ENCODE peak calls at places on chromosomes 7 and 10, in five cellular contexts. V is GM23248, T is sigmoid colon, Z is astrocyte of the spinal cord, S is esophagus muscularis mucosa. W is an unnamed sample.

GRCh38 chr7:18356195-18356645 is 139.3 kb upstream of the HDAC9 start:
- DNase-seq in V (peak), T (no peak), Z (peak), S (no peak), W (no peak)

GRCh38 chr7:122219253-122219865 is 75.3 kb upstream of the AASS start:
- DNase-seq in V (peak), T (no peak), Z (peak), S (no peak), W (no peak)

GRCh38 chr10:88032566-88032965 is 169.1 kb downstream of the PTEN start:
- DNase-seq in V (peak), T (no peak), Z (peak), S (no peak), W (no peak)

GRCh38 chr7:133077394-133077793 is 4.5 kb downstream of the CHCHD3 start:
- DNase-seq in V (no peak), T (no peak), Z (no peak), S (no peak), W (no peak)

GRCh38 chr7:46071601-46072000 is 150.5 kb upstream of the IGFBP3 start:
- DNase-seq in V (peak), T (no peak), Z (peak), S (no peak), W (no peak)

GRCh38 chr7:157602156-157602555 is 265.4 kb downstream of the DNAJB6 start:
- DNase-seq in V (no peak), T (peak), Z (no peak), S (no peak), W (no peak)

GRCh38 chr7:68684246-68684850 is 913.9 kb upstream of the AUTS2 start:
- DNase-seq in V (no peak), T (no peak), Z (peak), S (no peak), W (peak)

GRCh38 chr7:105353752-105354328 is 34.9 kb downstream of the SRPK2 start:
- DNase-seq in V (peak), T (peak), Z (peak), S (no peak), W (no peak)

GRCh38 chr7:92836489-92837213 is at the start of gene CDK6:
- DNase-seq in V (peak), T (peak), Z (peak), S (no peak), W (no peak)

GRCh38 chr10:70032667-70033066 is 20.0 kb upstream of the MACROH2A2 start:
- DNase-seq in V (no peak), T (no peak), Z (no peak), S (no peak), W (no peak)

DNA sequence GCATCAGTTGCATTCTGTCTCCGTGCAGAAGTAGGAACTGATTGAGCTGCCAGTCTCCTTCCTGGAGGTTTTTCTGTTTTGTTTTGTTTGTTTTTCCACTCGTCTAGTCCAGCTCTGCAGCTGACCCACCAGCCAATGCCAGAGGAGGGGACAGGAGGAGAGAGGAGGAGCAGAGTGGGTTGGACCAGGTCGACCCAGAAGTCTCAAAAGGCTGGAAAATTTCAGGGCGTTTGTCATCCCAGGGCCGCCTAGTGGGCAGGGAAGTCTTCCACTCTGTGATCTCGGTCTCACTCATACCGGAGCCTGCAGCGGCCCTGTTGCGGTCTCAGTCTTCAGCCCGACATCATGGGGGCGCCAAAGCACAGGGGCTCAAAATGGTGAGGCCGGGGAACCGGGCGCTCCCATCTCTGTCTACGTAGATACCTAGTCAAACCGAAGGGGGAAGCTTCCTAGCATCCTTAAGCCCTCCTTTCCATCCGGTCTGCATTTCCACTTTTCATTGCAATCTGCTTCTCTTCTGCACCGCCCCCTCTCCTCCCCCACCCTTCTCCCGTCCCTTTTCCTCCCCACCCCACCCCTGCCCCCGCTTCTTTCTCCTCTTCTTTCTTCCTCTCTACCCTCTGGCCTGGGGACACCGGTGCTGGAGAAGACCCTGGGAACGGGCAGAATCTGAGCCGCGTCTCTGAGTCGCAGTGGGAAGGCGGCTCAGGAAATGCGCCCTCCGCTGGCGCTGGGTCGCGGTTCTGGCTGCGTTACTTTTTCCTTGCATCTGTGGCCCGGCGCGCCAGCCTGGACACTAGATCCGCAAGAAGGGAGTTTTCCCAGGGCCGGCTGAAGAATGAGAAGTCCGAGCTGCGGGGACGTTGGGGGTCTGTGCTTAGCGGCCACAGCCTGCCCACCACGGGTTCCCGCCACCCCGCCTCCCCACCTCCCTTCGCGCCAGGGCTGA is 16.2 kb upstream of the PAX2 start:
- DNase-seq in V (peak), T (no peak), Z (no peak), S (no peak), W (no peak)
- H3K4me3 ChIP-seq in V (peak), T (no peak), Z (no peak), S (peak), W (no peak)

DNA sequence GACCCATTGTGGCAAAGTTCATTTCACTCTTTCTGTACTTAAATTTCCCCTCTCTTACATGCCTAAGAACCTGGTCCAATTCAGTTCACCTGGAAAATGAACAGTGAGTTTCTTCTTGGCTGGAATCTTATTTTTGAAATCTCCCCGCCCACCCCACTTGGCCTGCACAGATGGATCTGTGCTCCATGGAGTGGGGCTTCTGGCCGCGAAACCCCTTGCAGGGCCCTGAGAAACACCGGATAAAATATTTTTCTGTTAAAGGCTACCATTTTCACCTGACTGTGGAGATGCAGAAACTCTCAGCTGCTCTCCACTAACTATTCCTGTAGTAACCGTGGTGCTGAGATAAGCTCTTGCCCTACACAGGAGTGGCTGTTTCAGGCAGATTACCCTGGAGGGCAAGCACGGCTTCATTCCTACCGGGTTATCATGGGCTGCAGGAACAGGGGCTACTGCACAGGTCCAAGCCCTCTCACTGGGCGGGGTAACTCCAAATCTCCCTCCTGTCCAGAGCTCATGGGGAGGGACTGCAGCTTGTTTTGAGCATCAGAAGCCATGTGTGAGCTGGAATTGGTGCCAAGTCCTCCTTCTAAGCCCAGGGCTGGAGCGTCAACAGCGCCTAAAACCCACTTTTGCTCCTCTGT is 118.9 kb downstream of the PRPF18 start:
- DNase-seq in V (no peak), T (no peak), Z (peak), S (no peak), W (no peak)
- H3K4me3 ChIP-seq in V (peak), T (peak), Z (peak), S (no peak), W (no peak)

GRCh38 chr10:103691267-103691666 is 164.1 kb downstream of the SH3PXD2A start:
- DNase-seq in V (no peak), T (no peak), Z (no peak), S (no peak), W (no peak)
- H3K4me3 ChIP-seq in V (no peak), T (no peak), Z (no peak), S (no peak), W (no peak)

DNA sequence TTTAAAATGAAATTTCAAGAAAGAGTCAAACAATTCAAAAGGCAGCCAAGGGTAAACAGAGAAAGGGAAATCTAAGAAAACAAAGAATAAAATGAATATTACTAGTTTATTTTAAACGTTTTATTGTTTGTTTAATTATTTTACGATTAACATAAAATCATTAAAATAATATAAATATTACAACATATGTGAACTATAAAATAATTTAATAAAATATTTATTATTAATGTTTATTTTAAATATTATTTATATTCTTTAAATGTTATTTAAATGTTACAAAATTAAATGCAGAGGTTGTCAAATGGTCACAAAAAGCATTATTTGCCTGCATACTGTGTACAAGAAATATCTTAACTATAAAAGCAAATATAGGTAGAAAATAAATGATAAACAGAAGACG is 786.7 kb upstream of the GHITM start:
- DNase-seq in V (no peak), T (no peak), Z (no peak), S (no peak), W (no peak)
- H3K4me3 ChIP-seq in V (no peak), T (no peak), Z (no peak), S (no peak), W (no peak)

GRCh38 chr7:98399903-98400537 is 870 bp downstream of the BAIAP2L1 start:
- DNase-seq in V (peak), T (no peak), Z (peak), S (no peak), W (no peak)
- H3K4me3 ChIP-seq in V (peak), T (no peak), Z (peak), S (peak), W (peak)

DNA sequence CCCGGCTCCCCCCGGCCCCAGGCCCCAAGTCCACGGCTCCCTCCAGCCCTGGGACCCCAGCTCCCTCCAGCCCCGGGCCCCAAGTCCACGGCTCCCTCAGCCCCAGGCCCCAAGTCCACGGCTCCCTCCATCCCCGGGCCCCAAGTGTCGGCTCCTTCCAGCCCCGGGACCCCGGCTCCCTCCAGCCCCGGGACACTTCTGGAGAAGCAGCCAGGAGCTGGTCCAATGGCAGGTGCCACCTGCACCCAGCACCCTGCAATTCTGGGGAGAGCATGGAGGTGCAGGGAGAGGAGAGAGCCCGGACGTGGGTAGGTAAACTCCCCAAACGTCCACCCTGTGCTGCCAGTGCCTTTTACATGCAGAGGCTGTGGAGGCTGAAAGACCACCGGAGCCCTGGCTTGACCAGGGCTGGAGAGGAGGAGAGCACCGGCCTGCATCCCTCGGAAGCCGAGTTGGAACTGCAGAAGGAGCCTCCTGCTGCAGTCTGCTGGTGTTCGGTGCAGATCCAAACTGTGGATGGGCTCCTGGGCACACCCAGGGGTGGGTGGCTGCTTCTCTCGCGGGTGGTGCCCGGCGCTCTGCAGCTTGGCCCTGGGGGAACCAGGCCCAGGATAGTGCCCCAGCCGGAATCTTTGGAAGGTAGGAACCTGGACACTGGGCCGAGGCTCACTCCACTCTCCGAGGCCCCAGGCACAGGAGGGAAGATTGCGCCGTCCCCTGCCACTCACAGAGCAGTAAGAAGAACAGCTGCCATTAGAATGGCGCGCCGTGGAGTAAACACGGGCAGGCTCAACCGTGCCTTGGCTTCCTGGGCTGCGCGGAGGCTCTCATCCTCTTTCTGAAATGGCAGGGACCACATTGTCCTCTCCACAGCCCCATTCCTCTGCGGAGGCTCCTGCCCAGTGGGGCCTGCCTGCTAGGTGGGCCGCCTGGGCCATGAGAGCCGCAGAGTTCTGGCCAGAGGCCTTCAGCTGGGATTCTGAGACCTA is 14.7 kb downstream of the SHH start:
- DNase-seq in V (no peak), T (no peak), Z (no peak), S (no peak), W (no peak)
- H3K4me3 ChIP-seq in V (no peak), T (no peak), Z (no peak), S (peak), W (no peak)

GRCh38 chr7:55026086-55026790 is 7.4 kb downstream of the EGFR start:
- DNase-seq in V (peak), T (no peak), Z (no peak), S (peak), W (no peak)

GRCh38 chr7:55021951-55022617 is 3.3 kb downstream of the EGFR start:
- DNase-seq in V (peak), T (no peak), Z (peak), S (peak), W (no peak)

GRCh38 chr7:55022618-55022985 is 3.8 kb downstream of the EGFR start:
- DNase-seq in V (peak), T (no peak), Z (no peak), S (no peak), W (no peak)

GRCh38 chr7:55026867-55027490 is 8.2 kb downstream of the EGFR start:
- DNase-seq in V (peak), T (no peak), Z (no peak), S (peak), W (no peak)

DNA sequence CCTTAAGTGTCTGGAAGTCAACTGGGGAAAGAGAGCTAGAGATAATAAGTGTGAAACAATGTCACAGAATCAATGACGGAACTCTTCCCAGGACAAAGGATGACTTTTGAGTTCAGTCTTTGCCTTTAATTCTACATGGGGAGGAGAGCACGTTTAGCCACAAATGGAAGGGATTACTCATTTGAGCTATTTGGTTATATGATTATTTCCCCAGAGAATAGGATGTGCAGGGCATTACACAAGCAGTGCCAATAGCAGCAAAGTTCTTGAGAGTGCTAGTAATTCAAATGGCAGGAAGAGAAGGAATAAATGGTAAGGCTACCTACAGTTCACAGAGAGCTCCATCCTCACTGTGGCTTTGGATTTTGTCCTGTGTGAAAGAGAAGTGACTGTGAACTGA is 6.0 kb downstream of the EGFR start:
- DNase-seq in V (peak), T (no peak), Z (peak), S (no peak), W (no peak)
- H3K4me3 ChIP-seq in V (no peak), T (no peak), Z (no peak), S (no peak), W (no peak)

GRCh38 chr10:92279297-92279696 is 11.6 kb downstream of the CPEB3 start:
- DNase-seq in V (peak), T (no peak), Z (no peak), S (no peak), W (no peak)

GRCh38 chr10:92284112-92284704 is 6.7 kb downstream of the CPEB3 start:
- DNase-seq in V (no peak), T (no peak), Z (no peak), S (no peak), W (no peak)
- H3K4me3 ChIP-seq in V (no peak), T (no peak), Z (no peak), S (peak), W (no peak)

W was measured in retinal pigment epithelial cell.